ENCODE peak calls at places on chromosomes 1 and 21, in ten cellular contexts. J is ovary; X is H9; Z is mammary epithelial cell; L is left lung; U is CD8-positive, alpha-beta memory T cell; T is CD8-positive, alpha-beta T cell; A is aorta; B is IMR-90; O is caudate nucleus. F is an unnamed sample.

GRCh38 chr1:32716312-32717126 is 13.9 kb upstream of the SYNC start:
- DNase-seq in J (peak), X (peak), Z (peak), L (peak), U (no peak), T (no peak), A (no peak), B (no peak), O (no peak), F (no peak)

GRCh38 chr1:24970399-24970753 is 40.3 kb upstream of the RUNX3 start:
- DNase-seq in J (no peak), X (peak), Z (no peak), L (no peak), U (no peak), T (no peak), A (peak), B (peak), O (no peak), F (no peak)

GRCh38 chr1:73626326-73626725 is 571.6 kb downstream of the LRRIQ3 start:
- DNase-seq in J (no peak), X (no peak), Z (peak), L (no peak), U (no peak), T (no peak), A (no peak), B (no peak), O (no peak), F (no peak)

GRCh38 chr1:26537951-26538352 is 8.4 kb downstream of the RPS6KA1 start:
- DNase-seq in J (no peak), X (peak), Z (peak), L (peak), U (no peak), T (no peak), A (no peak), B (peak), O (no peak), F (no peak)

GRCh38 chr1:117664314-117664713 is 58.5 kb downstream of the TENT5C start:
- DNase-seq in J (no peak), X (no peak), Z (no peak), L (no peak), U (peak), T (peak), A (no peak), B (no peak), O (no peak), F (no peak)

GRCh38 chr21:37869661-37870060 is 46.6 kb downstream of the KCNJ6 start:
- DNase-seq in J (no peak), X (no peak), Z (no peak), L (no peak), U (no peak), T (no peak), A (no peak), B (no peak), O (no peak), F (no peak)

GRCh38 chr1:67723620-67724019 is 38.6 kb downstream of the GADD45A start:
- DNase-seq in J (no peak), X (no peak), Z (peak), L (no peak), U (no peak), T (no peak), A (no peak), B (peak), O (no peak), F (no peak)

GRCh38 chr1:173400387-173400995 is 76.6 kb upstream of the PRDX6 start:
- DNase-seq in J (no peak), X (no peak), Z (no peak), L (no peak), U (no peak), T (no peak), A (no peak), B (no peak), O (no peak), F (no peak)

GRCh38 chr1:54519709-54520108 is 28.3 kb upstream of the ACOT11 start:
- DNase-seq in J (no peak), X (peak), Z (no peak), L (no peak), U (no peak), T (no peak), A (no peak), B (no peak), O (no peak), F (no peak)

GRCh38 chr1:153790282-153790995 is 15.2 kb downstream of the SLC27A3 start:
- DNase-seq in J (peak), X (no peak), Z (no peak), L (peak), U (no peak), T (no peak), A (peak), B (peak), O (peak), F (peak)

GRCh38 chr1:64474639-64475038 is 4.7 kb downstream of the CACHD1 start:
- DNase-seq in J (peak), X (no peak), Z (peak), L (peak), U (no peak), T (no peak), A (peak), B (no peak), O (no peak), F (peak)

GRCh38 chr1:232553050-232553754 is 76.7 kb downstream of the SIPA1L2 start:
- DNase-seq in J (peak), X (no peak), Z (no peak), L (no peak), U (no peak), T (no peak), A (no peak), B (peak), O (no peak), F (no peak)

GRCh38 chr1:184385863-184386262 is 966 bp upstream of the C1orf21 start:
- DNase-seq in J (no peak), X (no peak), Z (no peak), L (no peak), U (no peak), T (no peak), A (no peak), B (no peak), O (no peak), F (no peak)

GRCh38 chr1:23667411-23667810 is 24.2 kb upstream of the RPL11 start:
- DNase-seq in J (no peak), X (no peak), Z (no peak), L (no peak), U (no peak), T (no peak), A (no peak), B (no peak), O (no peak), F (no peak)

GRCh38 chr1:209853677-209854076 is 25.9 kb downstream of the UTP25 start:
- DNase-seq in J (no peak), X (no peak), Z (no peak), L (no peak), U (no peak), T (no peak), A (no peak), B (no peak), O (no peak), F (no peak)

GRCh38 chr1:209845405-209845725 is 17.6 kb downstream of the UTP25 start:
- DNase-seq in J (no peak), X (no peak), Z (no peak), L (no peak), U (no peak), T (no peak), A (no peak), B (no peak), O (no peak), F (no peak)

GRCh38 chr1:209854196-209854595 is 26.4 kb downstream of the UTP25 start:
- DNase-seq in J (no peak), X (no peak), Z (no peak), L (no peak), U (no peak), T (no peak), A (no peak), B (no peak), O (no peak), F (no peak)

GRCh38 chr1:209849388-209849787 is 21.6 kb downstream of the UTP25 start:
- DNase-seq in J (no peak), X (no peak), Z (no peak), L (no peak), U (no peak), T (no peak), A (no peak), B (no peak), O (no peak), F (no peak)

GRCh38 chr1:209850342-209850979 is 22.7 kb downstream of the UTP25 start:
- DNase-seq in J (no peak), X (peak), Z (peak), L (no peak), U (no peak), T (peak), A (no peak), B (peak), O (peak), F (peak)
- H3K27ac ChIP-seq in J (no peak), X (no peak), Z (no peak), L (no peak), U (no peak), T (no peak), A (no peak), B (no peak), O (no peak), F (no peak)

DNA sequence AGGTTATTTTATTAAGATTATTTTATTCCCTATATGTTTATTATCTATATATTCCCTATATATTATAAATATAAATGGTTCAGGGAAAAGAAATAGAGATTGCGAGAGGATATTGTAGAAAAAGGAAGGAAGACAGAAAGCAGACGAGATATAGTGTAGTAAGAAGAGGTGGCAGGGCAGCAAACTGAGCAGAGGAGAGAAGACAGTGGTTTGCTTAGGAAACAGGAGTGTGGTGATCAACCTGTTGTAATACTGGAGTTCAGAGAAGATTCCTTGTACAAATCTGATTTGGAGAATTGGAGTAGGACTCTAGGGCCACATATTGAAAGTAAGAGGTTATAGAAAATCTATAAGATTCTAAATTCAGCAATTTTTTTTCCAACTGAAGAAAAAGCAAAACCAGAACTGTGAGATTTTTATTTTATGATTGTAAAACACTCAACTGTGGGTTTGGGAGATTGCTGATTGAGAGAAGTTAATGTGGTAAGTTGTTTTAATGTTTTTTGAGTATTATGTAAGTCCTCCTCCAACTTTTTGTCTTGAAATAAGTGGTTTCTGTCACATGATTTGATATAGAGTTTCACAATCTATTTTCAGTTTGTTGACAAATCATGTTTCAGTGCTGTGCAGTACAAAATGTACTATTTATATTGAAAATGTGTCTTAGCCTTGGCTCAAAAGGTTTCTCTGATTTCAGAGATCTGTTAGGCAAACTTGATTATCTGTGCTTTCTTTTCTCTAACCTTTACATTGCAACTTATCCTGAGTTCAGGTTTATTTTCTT is 9.6 kb upstream of the AMY2B start:
- DNase-seq in J (no peak), X (no peak), Z (no peak), L (no peak), U (no peak), T (no peak), A (no peak), B (no peak), O (no peak), F (no peak)
- H3K27ac ChIP-seq in J (no peak), X (no peak), Z (no peak), L (peak), U (no peak), T (no peak), A (no peak), B (no peak), O (no peak), F (no peak)

DNA sequence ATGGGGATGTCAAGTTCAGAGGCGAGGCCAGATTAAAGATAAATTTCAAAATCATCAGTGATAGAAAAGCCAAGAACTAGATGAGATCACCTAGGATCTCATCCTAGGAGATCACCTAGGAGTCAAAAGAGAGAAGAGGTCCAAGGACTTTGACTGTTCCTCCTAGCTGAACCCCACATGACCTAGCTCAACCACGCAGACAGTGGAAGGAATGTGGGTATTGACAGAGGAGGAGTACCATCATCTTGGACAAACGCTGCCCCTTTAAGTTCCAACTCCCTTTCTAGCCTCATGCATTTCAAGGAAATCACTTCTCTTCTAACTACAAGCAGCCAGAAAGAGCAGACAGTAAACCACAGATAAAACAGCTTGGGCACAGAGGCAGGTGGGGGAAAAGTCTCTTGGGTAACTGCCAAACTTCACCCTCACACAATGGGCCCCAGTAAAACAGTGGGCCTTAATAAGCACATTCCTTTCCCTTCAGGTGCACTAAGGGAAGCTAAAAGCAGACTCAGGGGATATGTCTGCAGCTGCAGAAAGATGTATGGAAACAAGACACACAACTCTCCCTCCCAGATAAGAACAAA is 12.5 kb upstream of the FAM76A start:
- DNase-seq in J (no peak), X (no peak), Z (no peak), L (no peak), U (no peak), T (no peak), A (no peak), B (no peak), O (no peak), F (no peak)
- H3K27ac ChIP-seq in J (no peak), X (no peak), Z (no peak), L (no peak), U (no peak), T (no peak), A (no peak), B (no peak), O (no peak), F (no peak)

GRCh38 chr1:201137579-201138310 is 10.8 kb upstream of the ASCL5 start:
- DNase-seq in J (peak), X (no peak), Z (peak), L (peak), U (no peak), T (no peak), A (peak), B (peak), O (peak), F (peak)
- H3K27ac ChIP-seq in J (peak), X (no peak), Z (no peak), L (peak), U (no peak), T (no peak), A (no peak), B (peak), O (peak), F (peak)

DNA sequence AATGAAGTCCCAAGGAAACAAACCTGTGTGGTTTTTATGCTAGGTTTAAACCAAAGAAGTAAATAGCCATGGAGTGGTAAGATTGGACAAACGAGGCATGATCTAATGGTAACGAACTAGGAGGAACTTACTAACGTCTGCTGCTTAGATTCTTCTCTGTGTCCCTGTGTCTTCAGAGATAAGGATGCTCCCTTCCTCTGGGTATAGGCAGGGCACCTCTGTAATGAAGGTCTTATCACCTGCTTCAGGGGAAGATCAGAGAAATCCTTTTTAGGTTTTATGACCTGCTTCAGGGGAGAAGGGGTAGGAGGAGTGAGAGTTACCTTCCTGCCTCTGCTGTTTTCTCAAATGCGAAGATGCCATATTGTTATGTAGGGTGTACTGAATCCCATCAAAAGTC is 214.9 kb upstream of the L1TD1 start:
- DNase-seq in J (no peak), X (no peak), Z (no peak), L (no peak), U (no peak), T (no peak), A (no peak), B (no peak), O (no peak), F (no peak)
- H3K27ac ChIP-seq in J (no peak), X (no peak), Z (no peak), L (no peak), U (no peak), T (no peak), A (no peak), B (no peak), O (no peak), F (no peak)

GRCh38 chr1:147762233-147763024 is 2.0 kb upstream of the GJA5 start:
- DNase-seq in J (no peak), X (no peak), Z (no peak), L (no peak), U (peak), T (no peak), A (no peak), B (no peak), O (no peak), F (no peak)
- H3K27ac ChIP-seq in J (no peak), X (no peak), Z (no peak), L (peak), U (no peak), T (peak), A (peak), B (no peak), O (no peak), F (no peak)

GRCh38 chr1:157085416-157085815 is 14.2 kb downstream of the ETV3L start:
- DNase-seq in J (no peak), X (no peak), Z (no peak), L (no peak), U (no peak), T (no peak), A (no peak), B (no peak), O (no peak), F (no peak)
- H3K27ac ChIP-seq in J (no peak), X (no peak), Z (no peak), L (no peak), U (no peak), T (no peak), A (no peak), B (no peak), O (no peak), F (no peak)

DNA sequence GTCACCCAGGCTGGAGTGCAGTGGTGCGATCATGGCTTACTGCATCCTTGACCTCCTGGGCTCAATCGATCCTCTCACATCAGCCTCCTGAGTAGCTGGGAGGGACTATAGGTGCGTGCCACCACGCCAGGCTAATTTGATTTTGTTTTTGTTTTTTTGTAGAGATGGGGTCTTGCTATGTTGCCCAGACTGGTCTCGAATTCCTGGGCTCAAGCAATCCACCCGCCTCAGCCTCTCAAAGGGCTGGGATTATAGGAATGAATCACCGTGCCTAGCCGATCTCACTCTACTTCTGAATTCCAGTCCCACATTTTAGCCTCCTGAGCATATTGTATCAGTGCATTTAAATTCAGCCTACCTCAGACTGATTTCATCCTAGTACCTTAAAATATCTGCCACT is 1.8 kb downstream of the CTXND2 start:
- DNase-seq in J (no peak), X (no peak), Z (no peak), L (no peak), U (no peak), T (no peak), A (no peak), B (no peak), O (no peak), F (no peak)
- H3K27ac ChIP-seq in J (no peak), X (no peak), Z (no peak), L (no peak), U (no peak), T (no peak), A (no peak), B (no peak), O (no peak), F (no peak)

F was measured in substantia nigra.